ENCODE peak calls at places on chromosomes 16 and 17, in ten cellular contexts. V is PC-3, G is lung, R is uterus, B is fibroblast of lung, L is mammary epithelial cell, M is tibial nerve, U is cardiac fibroblast, N is A549, C is Peyer's patch. P is an unnamed sample.

GRCh38 chr17:75767881-75768280 is 2.9 kb upstream of the GALK1 start:
- DNase-seq in R (no peak), U (no peak), N (no peak), C (peak; percentile 26), L (no peak), G (no peak), M (no peak), B (no peak), V (no peak), P (no peak)

GRCh38 chr16:75323198-75323597 is 71.8 kb upstream of the BCAR1 start:
- DNase-seq in V (peak; percentile 27), N (no peak), R (no peak), B (no peak), G (no peak), M (no peak), L (peak; percentile 59), U (no peak), C (no peak), P (no peak)

GRCh38 chr17:17874478-17874877 is 37.7 kb upstream of the SREBF1 start:
- DNase-seq in B (peak; percentile 75), U (peak; percentile 85), L (peak; percentile 88), N (no peak), R (no peak), M (no peak), V (peak; percentile 71), C (no peak), G (no peak), P (no peak)

GRCh38 chr17:77382356-77382911 is 241.7 kb downstream of the SEC14L1 start:
- DNase-seq in G (no peak), C (no peak), R (no peak), V (no peak), N (no peak), U (no peak), B (peak; percentile 67), M (no peak), L (no peak), P (no peak)

GRCh38 chr17:35895602-35896001 is 15.4 kb upstream of the CCL5 start:
- DNase-seq in B (peak; percentile 16), N (no peak), R (no peak), M (no peak), G (no peak), L (no peak), C (no peak), U (peak; percentile 83), V (no peak), P (no peak)

GRCh38 chr17:67044940-67045339 is 586 bp downstream of the CACNG1 start:
- DNase-seq in V (no peak), M (no peak), C (no peak), L (no peak), N (no peak), G (no peak), R (no peak), U (no peak), B (no peak), P (no peak)

GRCh38 chr16:88804552-88805339 is 1.2 kb downstream of the CDT1 start:
- DNase-seq in N (peak; percentile 36), R (no peak), B (no peak), U (no peak), C (no peak), M (no peak), L (peak; percentile 46), V (peak; percentile 39), G (no peak), P (peak; percentile 26)

GRCh38 chr17:4584125-4584834 is at the start of gene SMTNL2:
- DNase-seq in R (no peak), C (no peak), N (peak; percentile 49), L (no peak), G (no peak), M (no peak), U (no peak), B (no peak), V (no peak), P (no peak)

GRCh38 chr16:75550211-75550662 is 5.8 kb downstream of the TMEM231 start:
- DNase-seq in R (peak; percentile 52), V (peak; percentile 33), C (peak; percentile 57), N (peak; percentile 49), B (peak; percentile 26), L (peak; percentile 88), U (peak; percentile 65), G (peak; percentile 34), M (peak; percentile 30), P (no peak)

GRCh38 chr16:2483160-2483559 is 8.2 kb downstream of the TBC1D24 start:
- DNase-seq in N (no peak), R (no peak), V (no peak), G (no peak), C (no peak), M (no peak), B (no peak), L (no peak), U (no peak), P (no peak)

GRCh38 chr16:52363082-52363481 is 183.9 kb downstream of the TOX3 start:
- DNase-seq in U (no peak), R (no peak), G (no peak), V (no peak), C (no peak), N (no peak), L (no peak), B (no peak), M (no peak), P (no peak)

GRCh38 chr16:25126820-25127232 is 15.3 kb downstream of the LCMT1 start:
- DNase-seq in N (peak; percentile 60), G (peak; percentile 68), C (no peak), R (peak; percentile 50), U (peak; percentile 89), V (peak; percentile 82), L (peak; percentile 93), M (no peak), B (peak; percentile 79), P (no peak)

GRCh38 chr17:59785091-59785799 is 77.8 kb downstream of the VMP1 start:
- DNase-seq in B (peak; percentile 42), G (no peak), R (no peak), N (no peak), C (no peak), U (peak; percentile 52), L (no peak), V (peak; percentile 37), M (no peak), P (no peak)

GRCh38 chr17:60391419-60392041 is 403 bp downstream of the USP32 start:
- DNase-seq in R (no peak), V (no peak), M (peak; percentile 39), U (no peak), N (peak; percentile 85), G (no peak), L (no peak), B (peak; percentile 25), C (no peak), P (no peak)

GRCh38 chr17:14427914-14428639 is 127.2 kb downstream of the HS3ST3B1 start:
- DNase-seq in L (no peak), G (no peak), N (no peak), B (no peak), R (no peak), U (no peak), V (no peak), C (no peak), M (no peak), P (peak; percentile 68)

GRCh38 chr17:2230877-2231276 is 72.7 kb downstream of the SMG6 start:
- DNase-seq in R (no peak), U (peak; percentile 75), C (no peak), G (no peak), L (no peak), N (no peak), B (no peak), V (no peak), M (no peak), P (no peak)

GRCh38 chr17:82356845-82357355 is 2.1 kb upstream of the TEX19 start:
- DNase-seq in M (no peak), C (no peak), B (no peak), U (no peak), R (no peak), G (peak; percentile 52), L (no peak), V (no peak), N (no peak), P (no peak)

GRCh38 chr16:23950291-23950894 is 114.6 kb downstream of the PRKCB start:
- DNase-seq in L (no peak), V (no peak), C (no peak), N (no peak), R (no peak), G (no peak), M (no peak), B (no peak), U (no peak), P (no peak)
- H3K4me3 ChIP-seq in L (no peak overlapping the region), V (no peak overlapping the region), C (no peak overlapping the region), N (no peak overlapping the region), R (no peak overlapping the region), G (no peak overlapping the region), M (no peak overlapping the region), B (no peak overlapping the region), U (no peak overlapping the region), P (peak overlapping the region; percentile 21)

DNA sequence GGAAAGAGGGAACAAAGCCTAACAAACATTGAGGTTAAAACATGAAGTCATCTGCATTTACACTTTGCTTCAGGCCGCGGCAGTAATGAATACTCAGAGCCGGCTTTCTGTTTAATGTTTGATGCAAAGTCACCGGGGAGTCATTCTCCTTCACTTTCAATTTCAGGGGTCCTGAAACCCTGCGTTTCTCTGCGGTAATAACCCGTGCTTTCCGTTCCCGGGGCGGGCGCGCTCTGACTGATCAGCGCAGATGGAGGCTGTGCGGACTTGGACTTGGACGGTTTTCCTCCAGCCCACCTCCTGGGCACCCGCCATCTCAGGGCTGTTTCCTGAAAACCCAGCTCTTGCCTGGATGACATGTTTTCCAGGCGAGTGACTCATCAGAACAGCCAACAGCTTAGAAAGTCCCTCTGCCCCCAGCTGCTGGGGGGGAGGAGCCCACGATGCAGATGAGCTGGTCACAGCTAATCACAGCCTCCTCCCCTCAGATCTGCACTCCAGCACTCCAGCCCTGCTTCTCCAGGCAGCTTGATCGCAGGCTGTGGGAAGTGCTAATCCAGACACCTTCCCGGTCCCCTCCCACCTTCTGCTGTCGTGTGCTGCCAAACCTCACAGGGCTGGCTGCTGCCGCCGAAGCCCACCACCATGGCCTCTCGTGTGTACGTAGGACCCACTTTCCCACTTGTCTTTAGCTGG is 158.6 kb upstream of the CHMP6 start:
- DNase-seq in U (peak; percentile 98), G (peak; percentile 86), R (peak; percentile 94), C (peak; percentile 86), B (peak; percentile 98), M (peak; percentile 73), N (peak; percentile 99), V (peak; percentile 96), L (peak; percentile 97), P (peak; percentile 69)
- H3K4me3 ChIP-seq in U (peak overlapping the region; percentile 33), G (peak overlapping the region; percentile 8), R (peak overlapping the region; percentile 35), C (peak overlapping the region; percentile 52), B (peak overlapping the region; percentile 58), M (peak overlapping the region; percentile 54), N (peak overlapping the region; percentile 35), V (peak overlapping the region; percentile 67), L (peak overlapping the region; percentile 51), P (peak overlapping the region; percentile 33)

GRCh38 chr16:55078699-55079415 is 148.2 kb downstream of the IRX5 start:
- DNase-seq in R (no peak), V (no peak), U (no peak), C (no peak), G (no peak), N (no peak), B (no peak), L (no peak), M (no peak), P (no peak)
- H3K4me3 ChIP-seq in R (no peak overlapping the region), V (no peak overlapping the region), U (no peak overlapping the region), C (no peak overlapping the region), G (no peak overlapping the region), N (no peak overlapping the region), B (no peak overlapping the region), L (no peak overlapping the region), M (no peak overlapping the region), P (no peak overlapping the region)

DNA sequence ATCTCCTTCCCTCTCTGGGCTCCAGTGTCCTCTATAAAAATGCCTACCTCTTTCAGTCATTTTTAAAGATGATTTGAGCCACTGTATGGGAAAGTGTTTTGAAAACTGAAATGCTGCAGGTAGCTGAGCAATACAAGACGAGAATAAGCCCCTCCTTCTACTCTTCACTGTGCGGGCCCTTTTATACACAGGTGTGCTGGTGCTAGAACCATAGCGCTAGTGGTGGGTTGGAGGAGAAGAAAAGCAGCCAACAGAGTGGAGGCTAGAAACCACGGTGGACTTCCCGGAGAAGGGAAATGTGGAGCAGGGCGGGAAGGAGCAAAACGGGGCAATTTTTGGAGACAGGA is 58.2 kb upstream of the DLX4 start:
- DNase-seq in U (no peak), R (no peak), M (no peak), G (no peak), B (no peak), C (no peak), N (no peak), L (no peak), V (no peak), P (no peak)
- H3K4me3 ChIP-seq in U (no peak overlapping the region), R (no peak overlapping the region), M (no peak overlapping the region), G (no peak overlapping the region), B (no peak overlapping the region), C (no peak overlapping the region), N (no peak overlapping the region), L (no peak overlapping the region), V (no peak overlapping the region), P (no peak overlapping the region)